ENCODE peak calls at places on chromosomes 4 and X, in eight cellular contexts. E is CD8-positive, alpha-beta memory T cell; B is uterus; C is mucosa of descending colon; Y is PC-3; W is pancreas; U is H7; Z is gastrocnemius medialis. S is an unnamed sample. For H3K36me3, the result is how much of the 10 kb centered on the place peaks cover.

GRCh38 chr4:18593297-18594002 is 571.9 kb upstream of the LCORL start:
- DNase-seq in C (no peak), W (peak), Y (peak), U (peak), B (peak), Z (no peak), E (peak), S (peak)

GRCh38 chr4:58776627-58777026 is 1666.4 kb upstream of the IGFBP7 start:
- DNase-seq in W (no peak), B (no peak), C (no peak), U (no peak), Z (no peak), Y (peak), E (no peak), S (peak)

GRCh38 chrX:20906571-20906970 is 467.6 kb upstream of the CNKSR2 start:
- DNase-seq in W (no peak), C (no peak), Y (peak), U (no peak), B (no peak), E (no peak), Z (no peak), S (no peak)

GRCh38 chr4:158894826-158895225 is 126.0 kb downstream of the FNIP2 start:
- DNase-seq in Z (no peak), U (no peak), C (no peak), B (no peak), W (no peak), E (no peak), Y (no peak), S (no peak)

GRCh38 chr4:142126890-142127497 is 490.6 kb downstream of the IL15 start:
- DNase-seq in W (peak), Y (peak), U (peak), C (no peak), E (peak), Z (peak), B (peak), S (peak)

GRCh38 chr4:96603635-96604034 is 763.7 kb downstream of the PDHA2 start:
- DNase-seq in C (no peak), U (no peak), Y (no peak), Z (no peak), B (no peak), W (no peak), E (no peak), S (no peak)

GRCh38 chrX:14902536-14902935 is 29.3 kb downstream of the MOSPD2 start:
- DNase-seq in Z (no peak), Y (no peak), U (no peak), B (no peak), W (no peak), E (no peak), C (no peak), S (no peak)

GRCh38 chr4:65383589-65384305 is 286.5 kb downstream of the EPHA5 start:
- DNase-seq in Y (peak), E (no peak), Z (no peak), U (no peak), B (no peak), W (no peak), C (no peak), S (no peak)

GRCh38 chrX:69555396-69556023 is 51.4 kb downstream of the NALF2 start:
- DNase-seq in Z (no peak), B (peak), C (no peak), U (no peak), Y (no peak), E (no peak), W (no peak), S (no peak)

GRCh38 chr4:30863031-30863430 is 142.9 kb downstream of the PCDH7 start:
- DNase-seq in E (no peak), C (no peak), Y (peak), Z (no peak), B (no peak), W (no peak), U (no peak), S (no peak)

GRCh38 chrX:132483523-132483922 is 5.3 kb downstream of the MBNL3 start:
- DNase-seq in Z (no peak), C (no peak), B (no peak), E (no peak), Y (no peak), U (no peak), W (no peak), S (no peak)

GRCh38 chr4:110361921-110362320 is 114.0 kb upstream of the ENPEP start:
- DNase-seq in Z (no peak), U (no peak), Y (peak), B (no peak), E (no peak), W (no peak), C (no peak), S (no peak)

GRCh38 chr4:61772116-61772515 is 572.0 kb downstream of the ADGRL3 start:
- DNase-seq in Y (peak), B (no peak), W (no peak), Z (no peak), E (no peak), C (no peak), U (no peak), S (no peak)

GRCh38 chr4:24568425-24568824 is 15.9 kb downstream of the DHX15 start:
- DNase-seq in B (no peak), W (no peak), E (no peak), Z (no peak), U (no peak), Y (no peak), C (no peak), S (no peak)

GRCh38 chr4:24570574-24571236 is 13.6 kb downstream of the DHX15 start:
- DNase-seq in W (no peak), C (no peak), Z (no peak), Y (no peak), B (no peak), U (no peak), E (no peak), S (no peak)

GRCh38 chr4:24570172-24570571 is 14.2 kb downstream of the DHX15 start:
- DNase-seq in B (no peak), E (no peak), W (no peak), Y (no peak), U (no peak), Z (no peak), C (no peak), S (no peak)

GRCh38 chr4:24573582-24573981 is 10.8 kb downstream of the DHX15 start:
- DNase-seq in E (no peak), W (no peak), U (no peak), B (no peak), Y (no peak), C (no peak), Z (no peak), S (no peak)

DNA sequence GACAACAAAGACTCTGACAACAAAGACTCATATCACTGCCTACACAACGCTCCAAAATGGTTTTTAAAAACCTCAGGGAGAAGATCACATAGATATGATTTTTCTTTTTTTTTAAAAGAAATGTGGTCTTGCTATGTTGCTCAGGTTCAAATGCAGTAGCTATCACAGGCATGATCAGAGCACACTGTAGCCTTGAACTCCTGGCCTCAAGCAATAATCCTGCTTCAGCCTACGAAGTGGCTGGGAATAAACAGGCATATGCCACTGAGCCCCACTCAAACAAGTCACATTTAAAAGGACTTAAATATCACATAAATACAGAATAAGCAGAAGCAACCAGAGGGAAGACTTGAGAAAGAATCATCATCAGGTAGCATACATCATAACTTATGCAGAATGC is 14.7 kb downstream of the DHX15 start:
- DNase-seq in Y (no peak), B (no peak), E (no peak), Z (no peak), W (no peak), U (no peak), C (no peak), S (no peak)
- H3K36me3 ChIP-seq in Y (under half), B (under half), E (under half), Z (under half), W (under half), U (under half), C (under half), S (under half)

DNA sequence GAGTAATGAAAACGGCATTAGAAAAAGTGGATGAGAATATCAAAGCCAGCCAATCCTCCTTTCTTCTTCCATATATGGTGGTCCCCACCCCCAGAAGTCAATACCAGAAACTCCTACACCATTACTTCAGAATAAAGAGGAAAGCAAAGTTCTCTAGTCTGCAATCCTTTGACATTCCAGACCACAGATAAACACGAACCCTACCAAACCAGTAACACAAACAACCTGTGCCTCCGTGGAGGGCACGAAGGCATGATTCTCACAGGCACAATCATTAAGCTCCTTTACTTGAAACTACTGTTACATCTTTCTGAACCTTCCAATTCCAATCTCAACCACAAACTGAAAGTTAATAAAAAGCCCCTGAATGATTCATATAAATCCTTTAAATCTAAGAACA is 16.3 kb downstream of the MAML3 start:
- DNase-seq in Z (no peak), W (no peak), E (no peak), U (no peak), B (no peak), C (no peak), Y (peak), S (no peak)
- H3K4me3 ChIP-seq in Z (no peak), W (no peak), E (no peak), U (no peak), B (peak), C (no peak), Y (peak), S (no peak)

GRCh38 chr4:88728146-88728545 is 30.5 kb upstream of the NAP1L5 start:
- DNase-seq in E (no peak), C (no peak), U (no peak), Y (no peak), Z (no peak), B (no peak), W (no peak), S (no peak)
- H3K36me3 ChIP-seq in E (under half), C (under half), U (under half), Y (under half), Z (under half), B (under half), W (under half), S (under half)

GRCh38 chr4:112279882-112280315 is 5.8 kb downstream of the TIFA start:
- DNase-seq in W (no peak), B (no peak), C (no peak), Y (no peak), E (no peak), U (no peak), Z (no peak), S (no peak)
- H3K4me3 ChIP-seq in W (no peak), B (no peak), C (no peak), Y (no peak), E (no peak), U (no peak), Z (no peak), S (no peak)

DNA sequence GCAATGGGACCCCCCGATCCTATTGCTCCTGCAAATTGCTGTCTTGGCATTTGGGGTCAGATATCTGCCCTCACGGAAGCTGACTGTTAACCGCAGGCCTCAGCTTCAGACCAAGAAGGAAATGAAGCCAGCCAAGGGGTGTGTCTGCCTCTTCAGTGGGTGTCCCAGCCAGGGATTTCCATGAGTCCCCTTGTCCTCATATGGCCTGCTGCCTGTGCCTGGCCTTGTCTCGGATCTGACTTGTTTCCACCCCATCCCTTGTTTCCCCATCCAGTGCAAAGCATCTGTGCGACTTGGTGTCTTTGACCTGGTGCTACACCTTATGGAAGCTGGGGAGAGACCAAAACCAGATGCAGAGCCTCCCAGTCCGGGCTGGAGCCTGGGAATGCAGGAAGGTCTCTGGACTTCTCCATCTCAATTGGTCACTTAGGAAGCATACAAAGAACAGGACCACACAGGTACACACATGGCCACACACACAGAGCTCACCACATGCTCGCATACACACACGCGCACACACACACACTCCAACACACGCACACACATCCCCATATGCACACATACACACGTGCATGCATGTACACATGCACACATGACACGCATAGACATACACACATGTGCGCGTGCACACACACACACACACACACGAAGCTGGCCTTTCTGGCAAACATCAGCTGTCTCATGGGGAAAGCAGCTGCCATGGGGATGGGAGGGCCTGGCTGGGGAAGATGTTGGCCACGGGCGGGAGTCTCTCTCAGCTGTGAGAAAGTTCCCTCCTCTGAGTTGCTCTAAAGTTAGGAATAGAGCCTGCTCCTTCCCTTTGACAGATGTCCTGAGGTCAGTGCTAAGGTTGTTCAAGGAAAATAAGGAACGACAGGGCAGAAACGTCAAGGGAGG is 65.5 kb downstream of the CRMP1 start:
- DNase-seq in Z (no peak), B (no peak), C (no peak), Y (no peak), E (peak), W (no peak), U (no peak), S (no peak)
- H3K36me3 ChIP-seq in Z (under half), B (under half), C (under half), Y (under half), E (under half), W (under half), U (under half), S (under half)

DNA sequence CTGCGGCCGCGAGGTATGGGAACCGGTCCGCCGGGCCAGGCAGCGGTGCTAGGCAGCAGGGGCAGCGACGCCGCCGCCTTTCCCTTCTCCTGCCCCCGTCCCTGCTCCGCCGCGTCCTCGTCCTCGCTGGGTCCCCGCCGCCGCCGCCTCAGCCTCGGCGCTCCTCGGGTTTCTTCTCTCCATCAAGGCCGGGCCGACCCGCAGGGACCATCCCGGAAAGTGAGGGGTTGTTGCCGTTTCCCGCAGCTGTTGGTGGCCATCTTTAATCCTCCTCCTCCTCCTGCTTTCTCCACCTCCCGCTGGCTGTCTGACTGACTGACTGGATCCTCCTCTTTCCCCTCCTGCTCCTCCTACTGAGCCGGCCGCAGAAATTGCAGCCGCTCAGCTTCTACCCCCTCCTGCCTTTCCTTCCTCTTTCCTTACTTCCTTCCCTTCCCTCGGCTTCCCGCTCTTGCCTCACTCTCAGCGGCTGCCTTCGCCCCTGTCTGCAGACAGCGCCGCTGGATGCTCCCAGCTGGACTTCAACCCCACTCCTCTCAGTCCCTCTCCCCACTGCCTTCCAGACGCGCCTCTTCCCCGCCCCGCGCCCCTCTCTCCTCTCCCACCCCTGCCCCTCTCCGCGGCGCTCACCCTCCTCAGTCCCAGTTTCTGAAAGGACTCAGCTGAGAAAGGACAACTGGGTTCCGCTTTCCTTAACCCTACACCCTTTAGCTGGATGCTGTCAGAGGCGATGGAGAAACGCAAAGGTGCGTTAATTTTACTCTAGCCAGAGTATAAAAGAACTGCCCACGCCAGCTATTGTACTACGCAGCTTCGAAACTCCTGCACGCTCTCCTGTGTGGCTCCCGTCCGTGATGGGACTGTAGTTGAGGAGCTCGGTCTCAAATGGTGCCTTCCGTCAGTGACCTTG is at the start of gene WDFY3:
- DNase-seq in E (no peak), Y (peak), C (peak), B (peak), W (peak), Z (peak), U (peak), S (peak)
- H3K4me3 ChIP-seq in E (no peak), Y (peak), C (peak), B (peak), W (peak), Z (peak), U (peak), S (peak)

GRCh38 chr4:39054497-39054896 is 7.5 kb upstream of the KLHL5 start:
- DNase-seq in C (no peak), U (no peak), Z (no peak), W (no peak), Y (no peak), E (no peak), B (no peak), S (no peak)
- H3K36me3 ChIP-seq in C (under half), U (under half), Z (under half), W (under half), Y (under half), E (under half), B (under half), S (under half)

GRCh38 chrX:56928546-56928945 is 66.8 kb downstream of the SPIN3 start:
- DNase-seq in B (no peak), Y (no peak), E (no peak), C (no peak), W (no peak), U (no peak), Z (no peak), S (no peak)

GRCh38 chrX:56932653-56933339 is 62.5 kb downstream of the SPIN3 start:
- DNase-seq in Y (no peak), B (no peak), E (no peak), C (no peak), W (no peak), U (no peak), Z (no peak), S (no peak)

DNA sequence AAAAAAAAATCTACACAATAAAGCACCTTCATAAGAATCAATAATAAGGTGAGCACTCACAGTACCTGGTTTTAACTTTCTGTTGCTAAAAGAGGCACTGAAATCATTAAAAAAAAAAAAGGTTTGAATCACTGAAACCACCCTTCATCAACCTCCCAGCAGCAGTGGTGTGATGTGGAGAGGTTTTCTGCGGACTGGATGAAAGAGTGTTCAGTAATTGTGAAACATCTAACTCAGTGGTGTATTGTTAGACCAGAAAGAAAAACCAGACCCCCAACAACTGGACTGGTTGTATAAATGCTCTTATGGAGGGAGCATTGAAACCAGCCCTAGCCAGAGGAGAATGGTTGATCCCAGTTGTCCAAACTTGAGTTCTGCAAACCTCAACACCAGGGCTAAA is 63.2 kb downstream of the SPIN3 start:
- DNase-seq in Z (no peak), W (no peak), B (no peak), Y (no peak), E (no peak), U (no peak), C (no peak), S (no peak)
- H3K4me3 ChIP-seq in Z (no peak), W (no peak), B (no peak), Y (no peak), E (no peak), U (no peak), C (no peak), S (no peak)

GRCh38 chr4:139050436-139050835 is 34.9 kb downstream of the NOCT start:
- DNase-seq in U (no peak), W (no peak), Y (no peak), C (no peak), B (no peak), Z (no peak), E (no peak), S (no peak)
- H3K36me3 ChIP-seq in U (under half), W (under half), Y (under half), C (under half), B (under half), Z (under half), E (under half), S (under half)

GRCh38 chr4:175833574-175834350 is 21.7 kb upstream of the GPM6A start:
- DNase-seq in W (no peak), Y (peak), B (no peak), C (no peak), U (no peak), Z (no peak), E (no peak), S (no peak)
- H3K4me3 ChIP-seq in W (no peak), Y (no peak), B (no peak), C (no peak), U (no peak), Z (no peak), E (no peak), S (no peak)